ENCODE peak calls at places on chromosomes 6 and 20, in four cellular contexts. I is prostate gland, A is iris pigment epithelial cell, H is K562. J is an unnamed sample.

GRCh38 chr6:33633462-33634158 is 12.5 kb downstream of the ITPR3 start:
- DNase-seq in I (peak), A (peak), H (peak), J (peak)

GRCh38 chr20:6665161-6665560 is 102.3 kb upstream of the BMP2 start:
- DNase-seq in H (no peak), I (no peak), A (peak), J (no peak)

GRCh38 chr6:113421997-113422396 is 435.1 kb upstream of the MARCKS start:
- DNase-seq in I (no peak), A (no peak), H (no peak), J (no peak)

GRCh38 chr6:57221191-57221935 is 744 bp downstream of the RAB23 start:
- DNase-seq in I (peak), A (peak), H (peak), J (peak)

GRCh38 chr20:3222635-3223600 is 13.6 kb downstream of the ITPA start:
- DNase-seq in H (no peak), I (peak), A (no peak), J (no peak)

GRCh38 chr6:1208876-1209275 is 103.0 kb upstream of the FOXQ1 start:
- DNase-seq in I (no peak), A (peak), H (no peak), J (no peak)

GRCh38 chr6:67606905-67607828 is 1027.9 kb upstream of the ADGRB3 start:
- DNase-seq in H (no peak), I (no peak), A (peak), J (no peak)

GRCh38 chr6:34115396-34116314 is 30.2 kb downstream of the GRM4 start:
- DNase-seq in A (peak), I (no peak), H (peak), J (peak)

GRCh38 chr6:5078121-5078695 is 6.9 kb upstream of the PPP1R3G start:
- DNase-seq in H (peak), I (no peak), A (peak), J (no peak)

GRCh38 chr6:132199343-132199742 is 201.9 kb downstream of the MOXD1 start:
- DNase-seq in A (peak), H (no peak), I (no peak), J (peak)

GRCh38 chr6:157236040-157236725 is 87.1 kb downstream of the TMEM242 start:
- DNase-seq in I (no peak), H (no peak), A (no peak), J (peak)

GRCh38 chr6:161417712-161418457 is 144.0 kb upstream of the AGPAT4 start:
- DNase-seq in I (peak), A (peak), H (no peak), J (peak)

GRCh38 chr6:170208171-170208601 is 82.7 kb downstream of the DLL1 start:
- DNase-seq in A (no peak), H (no peak), I (peak), J (no peak)

GRCh38 chr6:16751251-16751946 is 9.9 kb downstream of the ATXN1 start:
- DNase-seq in H (no peak), I (no peak), A (peak), J (no peak)

GRCh38 chr20:56234110-56234509 is 14.4 kb upstream of the MC3R start:
- DNase-seq in I (no peak), A (no peak), H (no peak), J (no peak)

GRCh38 chr6:35810831-35811698 is 5.9 kb downstream of the LHFPL5 start:
- DNase-seq in H (no peak), A (peak), I (no peak), J (no peak)

GRCh38 chr6:113970808-113971676 is at the start of gene HDAC2:
- DNase-seq in A (peak), H (peak), I (peak), J (peak)

GRCh38 chr6:29887330-29887818 is 55.0 kb upstream of the HLA-A start:
- DNase-seq in I (peak), A (peak), H (no peak), J (peak)

GRCh38 chr6:106910999-106911949 is 63.3 kb downstream of the CD24 start:
- DNase-seq in I (no peak), A (no peak), H (peak), J (no peak)

GRCh38 chr6:164455835-164456234 is 853.6 kb downstream of the C6orf118 start:
- DNase-seq in H (peak), A (no peak), I (no peak), J (no peak)

GRCh38 chr20:872855-873520 is 39.5 kb downstream of the FAM110A start:
- DNase-seq in A (no peak), I (no peak), H (no peak), J (no peak)

GRCh38 chr6:134352786-134353480 is 35.0 kb upstream of the SGK1 start:
- DNase-seq in A (peak), I (no peak), H (no peak), J (peak)

GRCh38 chr6:129555206-129555832 is 154.7 kb downstream of the ARHGAP18 start:
- DNase-seq in H (no peak), A (peak), I (no peak), J (no peak)

GRCh38 chr6:1463751-1464397 is 74.5 kb downstream of the FOXF2 start:
- DNase-seq in H (no peak), A (no peak), I (no peak), J (no peak)

GRCh38 chr20:536426-537012 is 7.1 kb downstream of the CSNK2A1 start:
- DNase-seq in I (no peak), H (peak), A (no peak), J (no peak)

GRCh38 chr6:111689946-111690345 is 84.3 kb upstream of the TRAF3IP2 start:
- DNase-seq in H (no peak), A (no peak), I (no peak), J (no peak)

GRCh38 chr20:8394308-8394945 is 262.4 kb downstream of the PLCB1 start:
- DNase-seq in H (no peak), A (peak), I (no peak), J (peak)

GRCh38 chr6:85675030-85675819 is 32.5 kb upstream of the SYNCRIP start:
- DNase-seq in I (no peak), A (peak), H (peak), J (no peak)

GRCh38 chr20:38581013-38581412 is at the start of gene ADIG:
- DNase-seq in A (no peak), H (no peak), I (no peak), J (no peak)

GRCh38 chr6:25028346-25028745 is 92.6 kb upstream of the RIPOR2 start:
- DNase-seq in A (no peak), H (no peak), I (no peak), J (no peak)

GRCh38 chr6:118650500-118651281 is 700 bp downstream of the CEP85L start:
- DNase-seq in H (peak), A (peak), I (peak), J (peak)

GRCh38 chr6:1110935-1111334 is 201.0 kb upstream of the FOXQ1 start:
- DNase-seq in H (no peak), A (no peak), I (peak), J (no peak)

GRCh38 chr6:137867685-137868509 is 838 bp downstream of the TNFAIP3 start:
- DNase-seq in I (peak), H (peak), A (no peak), J (no peak)

J was measured in AG20443.